ENCODE peak calls at places on chromosome 11, in four cellular contexts. One of them, this sample, is unnamed.

GRCh38 chr11:17939542-17939941 is 73.3 kb downstream of the SERGEF start:
- DNase-seq in WTC11: no peak
- DNase-seq in K562: no peak
- DNase-seq in GM12878: no peak
- DNase-seq in this sample: no peak

GRCh38 chr11:8608646-8609045 is 14.6 kb upstream of the STK33 start:
- DNase-seq in WTC11: no peak
- DNase-seq in K562: no peak
- DNase-seq in GM12878: no peak
- DNase-seq in this sample: no peak

GRCh38 chr11:94178331-94178730 is 49.7 kb downstream of the PANX1 start:
- DNase-seq in WTC11: no peak
- DNase-seq in K562: no peak
- DNase-seq in GM12878: no peak
- DNase-seq in this sample: no peak

GRCh38 chr11:130786987-130787688 is 129.1 kb downstream of the SNX19 start:
- DNase-seq in WTC11: no peak
- DNase-seq in K562: no peak
- DNase-seq in GM12878: no peak
- DNase-seq in this sample: no peak

GRCh38 chr11:64654958-64655541 is 64.0 kb downstream of the SLC22A12 start:
- DNase-seq in WTC11: no peak
- DNase-seq in K562: no peak
- DNase-seq in GM12878: no peak
- DNase-seq in this sample: no peak

GRCh38 chr11:5931061-5931460 is 11.0 kb upstream of the OR56A3 start:
- DNase-seq in WTC11: no peak
- DNase-seq in K562: no peak
- DNase-seq in GM12878: no peak
- DNase-seq in this sample: no peak

GRCh38 chr11:61067782-61068181 is 34.5 kb upstream of the CD5 start:
- DNase-seq in WTC11: no peak
- DNase-seq in K562: no peak
- DNase-seq in GM12878: no peak
- DNase-seq in this sample: peak; percentile 53

GRCh38 chr11:117819096-117820040 is 5.2 kb downstream of the FXYD2 start:
- DNase-seq in WTC11: peak; percentile 82
- DNase-seq in K562: peak; percentile 61
- DNase-seq in GM12878: no peak
- DNase-seq in this sample: peak; percentile 74

GRCh38 chr11:67178421-67178820 is 59.4 kb downstream of the KDM2A start:
- DNase-seq in WTC11: no peak
- DNase-seq in K562: no peak
- DNase-seq in GM12878: no peak
- DNase-seq in this sample: no peak

GRCh38 chr11:85685131-85685819 is 720 bp downstream of the CCDC89 start:
- DNase-seq in WTC11: no peak
- DNase-seq in K562: no peak
- DNase-seq in GM12878: no peak
- DNase-seq in this sample: peak; percentile 28

GRCh38 chr11:63783925-63784592 is 15.5 kb upstream of the ZFTA start:
- DNase-seq in WTC11: no peak
- DNase-seq in K562: no peak
- DNase-seq in GM12878: no peak
- DNase-seq in this sample: peak; percentile 39

GRCh38 chr11:124740277-124740882 is 638 bp downstream of the NRGN start:
- DNase-seq in WTC11: no peak
- DNase-seq in K562: peak; percentile 45
- DNase-seq in GM12878: no peak
- DNase-seq in this sample: peak; percentile 76

GRCh38 chr11:44498524-44498923 is 66.9 kb upstream of the CD82 start:
- DNase-seq in WTC11: no peak
- DNase-seq in K562: no peak
- DNase-seq in GM12878: no peak
- DNase-seq in this sample: no peak

GRCh38 chr11:102926517-102926916 is 29.0 kb downstream of the MMP13 start:
- DNase-seq in WTC11: no peak
- DNase-seq in K562: no peak
- DNase-seq in GM12878: no peak
- DNase-seq in this sample: no peak

GRCh38 chr11:42770444-42771065 is 541.2 kb upstream of the API5 start:
- DNase-seq in WTC11: peak; percentile 33
- DNase-seq in K562: peak; percentile 11
- DNase-seq in GM12878: no peak
- DNase-seq in this sample: peak; percentile 17

GRCh38 chr11:130029137-130029536 is 26.5 kb upstream of the PRDM10 start:
- DNase-seq in WTC11: no peak
- DNase-seq in K562: no peak
- DNase-seq in GM12878: no peak
- DNase-seq in this sample: no peak

GRCh38 chr11:57638005-57638760 is 11.5 kb downstream of the YPEL4 start:
- DNase-seq in WTC11: peak; percentile 94
- DNase-seq in K562: no peak
- DNase-seq in GM12878: no peak
- DNase-seq in this sample: peak; percentile 98

GRCh38 chr11:124707813-124708212 is 31.9 kb upstream of the NRGN start:
- DNase-seq in WTC11: no peak
- DNase-seq in K562: no peak
- DNase-seq in GM12878: no peak
- DNase-seq in this sample: no peak

GRCh38 chr11:68449951-68450350 is 10.6 kb upstream of the PPP6R3 start:
- DNase-seq in WTC11: no peak
- DNase-seq in K562: no peak
- DNase-seq in GM12878: no peak
- DNase-seq in this sample: no peak

GRCh38 chr11:132101861-132102260 is 731.4 kb downstream of the NTM start:
- DNase-seq in WTC11: no peak
- DNase-seq in K562: no peak
- DNase-seq in GM12878: no peak
- DNase-seq in this sample: no peak

GRCh38 chr11:43575931-43576833 is 104.4 kb upstream of the HSD17B12 start:
- DNase-seq in WTC11: no peak
- DNase-seq in K562: no peak
- DNase-seq in GM12878: no peak
- DNase-seq in this sample: no peak

GRCh38 chr11:48028909-48029685 is 48.7 kb downstream of the PTPRJ start:
- DNase-seq in WTC11: no peak
- DNase-seq in K562: no peak
- DNase-seq in GM12878: no peak
- DNase-seq in this sample: no peak

GRCh38 chr11:19187880-19188279 is 13.9 kb downstream of the CSRP3 start:
- DNase-seq in WTC11: no peak
- DNase-seq in K562: no peak
- DNase-seq in GM12878: no peak
- DNase-seq in this sample: no peak

GRCh38 chr11:75560644-75561043 is 1.4 kb upstream of the SERPINH1 start:
- DNase-seq in WTC11: no peak
- DNase-seq in K562: no peak
- DNase-seq in GM12878: no peak
- DNase-seq in this sample: no peak

GRCh38 chr11:125496465-125496817 is 376 bp upstream of the FEZ1 start:
- DNase-seq in WTC11: no peak
- DNase-seq in K562: no peak
- DNase-seq in GM12878: no peak
- DNase-seq in this sample: no peak

GRCh38 chr11:79076526-79077115 is 364.2 kb downstream of the TENM4 start:
- DNase-seq in WTC11: peak; percentile 55
- DNase-seq in K562: peak; percentile 53
- DNase-seq in GM12878: no peak
- DNase-seq in this sample: peak; percentile 53

GRCh38 chr11:70134490-70134889 is 56.4 kb downstream of the ANO1 start:
- DNase-seq in WTC11: no peak
- DNase-seq in K562: no peak
- DNase-seq in GM12878: no peak
- DNase-seq in this sample: no peak

GRCh38 chr11:19191530-19192169 is 10.1 kb downstream of the CSRP3 start:
- DNase-seq in WTC11: no peak
- DNase-seq in K562: no peak
- DNase-seq in GM12878: no peak
- DNase-seq in this sample: peak; percentile 19

DNA sequence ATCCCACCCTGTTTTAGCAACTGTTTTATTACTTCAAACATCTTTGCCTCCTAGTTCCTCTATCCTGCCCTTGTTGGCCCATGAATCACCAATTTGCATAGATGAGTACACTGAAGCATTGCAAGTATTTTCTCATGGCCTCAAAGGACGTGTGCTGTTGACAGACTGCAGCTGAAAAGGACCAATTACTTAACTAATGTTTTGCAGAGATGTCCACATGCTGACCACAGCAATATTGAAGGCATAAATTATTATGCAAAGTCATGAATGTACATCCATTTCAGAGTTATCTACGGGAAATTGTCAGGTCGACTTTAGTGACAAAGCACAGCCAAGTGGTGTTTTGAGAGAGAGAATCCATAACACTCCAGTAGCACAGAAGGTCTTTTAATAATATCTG is 64.8 kb downstream of the CADM1 start:
- DNase-seq in WTC11: no peak
- DNase-seq in K562: no peak
- DNase-seq in GM12878: no peak
- DNase-seq in this sample: no peak
- TF ChIP-seq USF1 in WTC11: no peak
- TF ChIP-seq USF1 in K562: no peak
- TF ChIP-seq USF1 in GM12878: no peak
- TF ChIP-seq USF1 in this sample: no peak

GRCh38 chr11:1337647-1338007 is 28.2 kb upstream of the TOLLIP start:
- DNase-seq in WTC11: no peak
- DNase-seq in K562: no peak
- DNase-seq in GM12878: no peak
- DNase-seq in this sample: peak; percentile 36

GRCh38 chr11:1339066-1339675 is 29.7 kb upstream of the TOLLIP start:
- DNase-seq in WTC11: no peak
- DNase-seq in K562: no peak
- DNase-seq in GM12878: no peak
- DNase-seq in this sample: no peak

GRCh38 chr11:1341928-1342524 is 32.6 kb upstream of the TOLLIP start:
- DNase-seq in WTC11: no peak
- DNase-seq in K562: no peak
- DNase-seq in GM12878: no peak
- DNase-seq in this sample: no peak

GRCh38 chr11:1338201-1339065 is 29.0 kb upstream of the TOLLIP start:
- DNase-seq in WTC11: no peak
- DNase-seq in K562: no peak
- DNase-seq in GM12878: no peak
- DNase-seq in this sample: peak; percentile 15

GRCh38 chr11:1340111-1340510 is 30.7 kb upstream of the TOLLIP start:
- DNase-seq in WTC11: no peak
- DNase-seq in K562: no peak
- DNase-seq in GM12878: no peak
- DNase-seq in this sample: no peak
- TF ChIP-seq USF1 in WTC11: no peak
- TF ChIP-seq USF1 in K562: no peak
- TF ChIP-seq USF1 in GM12878: no peak
- TF ChIP-seq USF1 in this sample: no peak

GRCh38 chr11:119206512-119207299 is 567 bp downstream of the CBL start:
- DNase-seq in WTC11: peak; percentile 68
- DNase-seq in K562: peak; percentile 83
- DNase-seq in GM12878: no peak
- DNase-seq in this sample: peak; percentile 81
- TF ChIP-seq USF1 in WTC11: no peak
- TF ChIP-seq USF1 in K562: peak; percentile 17
- TF ChIP-seq USF1 in GM12878: no peak
- TF ChIP-seq USF1 in this sample: no peak

GRCh38 chr11:105673089-105673488 is 63.2 kb downstream of the GRIA4 start:
- DNase-seq in WTC11: peak; percentile 68
- DNase-seq in K562: peak; percentile 7
- DNase-seq in GM12878: no peak
- DNase-seq in this sample: no peak
- TF ChIP-seq USF1 in WTC11: no peak
- TF ChIP-seq USF1 in K562: no peak
- TF ChIP-seq USF1 in GM12878: no peak
- TF ChIP-seq USF1 in this sample: no peak

DNA sequence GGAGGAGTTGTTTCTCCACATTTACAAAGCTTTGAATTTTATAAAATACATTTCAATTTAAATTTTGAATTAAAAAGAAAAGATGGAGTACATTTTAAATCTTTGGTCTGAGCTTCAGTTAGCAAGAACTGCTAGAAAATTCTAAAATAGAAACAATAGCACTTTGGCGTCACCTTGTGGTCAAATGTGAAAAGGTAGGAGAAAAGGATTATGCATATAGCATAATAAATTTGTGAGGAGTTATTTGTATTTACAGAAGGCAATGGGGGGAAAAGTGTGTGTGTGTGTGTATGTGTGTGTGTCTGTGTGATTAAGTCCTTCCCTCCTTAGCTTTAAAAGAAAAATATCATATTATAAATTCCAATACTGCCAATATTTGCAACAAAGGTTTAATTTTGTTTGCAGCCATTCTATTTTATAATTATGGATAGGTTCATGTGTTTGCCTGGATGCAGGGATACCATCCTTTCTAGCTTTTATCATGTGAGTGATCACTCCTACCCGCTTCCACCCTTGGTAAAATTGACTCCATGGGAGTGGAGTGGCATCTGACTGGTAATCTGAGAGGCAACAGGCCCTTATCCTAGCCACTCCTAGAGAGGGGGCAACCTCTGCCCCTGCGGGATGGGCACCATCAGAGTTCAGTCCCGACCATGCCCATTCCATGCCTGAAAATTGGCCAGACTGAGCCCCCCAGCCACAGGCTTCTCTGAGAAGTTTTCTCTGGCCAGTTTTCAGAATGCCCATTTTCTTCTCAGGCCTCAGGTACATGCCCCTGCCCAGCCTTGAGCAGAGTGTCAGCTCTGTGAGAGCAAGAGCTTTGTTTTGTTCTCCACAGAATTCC is 13.6 kb upstream of the LGR4 start:
- DNase-seq in WTC11: no peak
- DNase-seq in K562: peak; percentile 45
- DNase-seq in GM12878: no peak
- DNase-seq in this sample: peak; percentile 40
- TF ChIP-seq USF1 in WTC11: no peak
- TF ChIP-seq USF1 in K562: no peak
- TF ChIP-seq USF1 in GM12878: no peak
- TF ChIP-seq USF1 in this sample: no peak

DNA sequence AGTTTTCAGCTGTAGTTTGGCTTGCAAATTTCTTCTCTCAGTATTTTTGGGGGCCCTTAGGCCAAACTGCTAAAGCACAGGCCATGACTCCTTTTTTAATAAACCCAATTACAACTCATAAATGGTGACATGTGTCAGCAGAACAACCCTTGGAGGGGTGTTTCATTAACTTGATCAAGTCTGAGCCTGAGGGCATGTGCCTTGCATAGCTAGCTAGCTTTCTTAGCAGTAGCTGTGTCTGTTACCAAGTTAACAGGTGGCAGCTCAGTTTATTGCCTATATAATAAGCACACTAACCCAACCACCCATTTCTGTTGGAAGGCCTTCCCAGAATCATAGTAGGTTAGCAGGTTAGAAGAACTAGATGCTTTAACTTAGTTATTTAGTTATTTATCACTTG is 950.3 kb upstream of the CCDC90B start:
- DNase-seq in WTC11: no peak
- DNase-seq in K562: no peak
- DNase-seq in GM12878: no peak
- DNase-seq in this sample: peak; percentile 3
- TF ChIP-seq USF1 in WTC11: no peak
- TF ChIP-seq USF1 in K562: no peak
- TF ChIP-seq USF1 in GM12878: no peak
- TF ChIP-seq USF1 in this sample: no peak